ENCODE peak calls at places on chromosomes 12 and 14, in four cellular contexts. B is stimulated activated naive CD8-positive, alpha-beta T cell treated with anti-CD3 and anti-CD28 coated beads, Interleukin-15, amount 100 ng/mL, for 72 hours; Q is T-helper 22 cell; M is DMS53. L is an unnamed sample.

GRCh38 chr14:92759300-92759678 is 10.9 kb upstream of the LGMN start:
- DNase-seq in B (no peak), Q (no peak), M (peak; percentile 44), L (peak; percentile 25)

GRCh38 chr14:78327426-78328210 is 157.4 kb downstream of the NRXN3 start:
- DNase-seq in B (no peak), Q (no peak), M (no peak), L (no peak)

GRCh38 chr12:91769736-91770135 is 375.9 kb downstream of the BTG1 start:
- DNase-seq in B (no peak), Q (no peak), M (no peak), L (no peak)

GRCh38 chr14:102828201-102828600 is 51.0 kb downstream of the TRAF3 start:
- DNase-seq in B (no peak), Q (no peak), M (no peak), L (no peak)

GRCh38 chr14:65462411-65462810 is 49.9 kb downstream of the FUT8 start:
- DNase-seq in B (peak; percentile 60), Q (no peak), M (no peak), L (no peak)

GRCh38 chr12:26162905-26163304 is 32.5 kb upstream of the SSPN start:
- DNase-seq in B (no peak), Q (no peak), M (no peak), L (no peak)

GRCh38 chr14:75198291-75198933 is 22.0 kb upstream of the TMED10 start:
- DNase-seq in B (no peak), Q (no peak), M (peak; percentile 11), L (peak; percentile 46)

GRCh38 chr12:106581543-106582263 is 1.1 kb upstream of the RFX4 start:
- DNase-seq in B (no peak), Q (no peak), M (peak; percentile 81), L (no peak)

GRCh38 chr14:63287661-63288483 is 30.9 kb downstream of the GPHB5 start:
- DNase-seq in B (no peak), Q (no peak), M (no peak), L (no peak)